ENCODE peak calls at places on chromosomes 11 and 22, in four cellular contexts. B is psoas muscle, P is T-helper 9 cell, G is substantia nigra. F is an unnamed sample.

GRCh38 chr22:36356708-36357694 is 30.8 kb downstream of the MYH9 start:
- DNase-seq in B (no peak), P (peak; percentile 37), G (no peak), F (no peak)

GRCh38 chr22:46446799-46447198 is 90.6 kb downstream of the CELSR1 start:
- DNase-seq in B (no peak), P (no peak), G (no peak), F (no peak)

GRCh38 chr11:125929445-125930075 is 16.3 kb upstream of the VSIG10L2 start:
- DNase-seq in B (no peak), P (no peak), G (no peak), F (no peak)

GRCh38 chr11:118838905-118839553 is 44.7 kb upstream of the CXCR5 start:
- DNase-seq in B (no peak), P (no peak), G (no peak), F (no peak)

GRCh38 chr11:134026655-134027343 is 42.1 kb upstream of the JAM3 start:
- DNase-seq in B (no peak), P (no peak), G (peak; percentile 30), F (no peak)

GRCh38 chr11:45102810-45103621 is 43.4 kb upstream of the PRDM11 start:
- DNase-seq in B (peak; percentile 59), P (peak; percentile 31), G (peak; percentile 56), F (no peak)

GRCh38 chr11:77035041-77035440 is 843 bp downstream of the B3GNT6 start:
- DNase-seq in B (no peak), P (no peak), G (no peak), F (no peak)

GRCh38 chr11:117989351-117990102 is 3.3 kb downstream of the IL10RA start:
- DNase-seq in B (no peak), P (no peak), G (no peak), F (no peak)

GRCh38 chr22:39405346-39406085 is 5.9 kb downstream of the TAB1 start:
- DNase-seq in B (peak; percentile 50), P (no peak), G (peak; percentile 66), F (no peak)